ENCODE peak calls at places on chromosomes 5 and 9, in ten cellular contexts. F is Panc1, S is suprapubic skin, C is HL-60, E is transverse colon, O is K562, R is HCT116, M is H1, H is HepG2, G is SK-N-SH. D is an unnamed sample.

GRCh38 chr5:9156282-9156681 is 389.6 kb downstream of the SEMA5A start:
- DNase-seq in F (no peak), S (peak), C (peak), E (no peak), O (no peak), R (no peak), M (peak), H (no peak), G (peak), D (no peak)

GRCh38 chr9:22165144-22165543 is 156.0 kb upstream of the CDKN2B start:
- DNase-seq in F (no peak), S (no peak), C (no peak), E (no peak), O (no peak), R (no peak), M (no peak), H (no peak), G (no peak), D (no peak)

GRCh38 chr5:108728566-108729305 is 19.0 kb upstream of the FER start:
- DNase-seq in F (no peak), S (no peak), C (peak), E (no peak), O (peak), R (no peak), M (no peak), H (no peak), G (peak), D (no peak)

GRCh38 chr5:140025736-140026135 is 17.4 kb downstream of the NRG2 start:
- DNase-seq in F (no peak), S (no peak), C (no peak), E (no peak), O (no peak), R (no peak), M (no peak), H (no peak), G (no peak), D (no peak)

GRCh38 chr5:173758675-173759074 is 129.5 kb upstream of the CPEB4 start:
- DNase-seq in F (no peak), S (no peak), C (no peak), E (no peak), O (no peak), R (no peak), M (no peak), H (no peak), G (no peak), D (no peak)

GRCh38 chr5:111254613-111255012 is 30.4 kb downstream of the CAMK4 start:
- DNase-seq in F (no peak), S (no peak), C (no peak), E (no peak), O (no peak), R (no peak), M (no peak), H (no peak), G (no peak), D (no peak)

GRCh38 chr9:134384811-134385479 is 58.7 kb downstream of the RXRA start:
- DNase-seq in F (no peak), S (no peak), C (no peak), E (no peak), O (no peak), R (no peak), M (no peak), H (no peak), G (no peak), D (no peak)

GRCh38 chr5:163379298-163380155 is 57.9 kb upstream of the CCNG1 start:
- DNase-seq in F (peak), S (no peak), C (peak), E (no peak), O (peak), R (peak), M (no peak), H (peak), G (no peak), D (no peak)

GRCh38 chr5:159230657-159231056 is 21.3 kb upstream of the RNF145 start:
- DNase-seq in F (no peak), S (no peak), C (no peak), E (no peak), O (no peak), R (no peak), M (no peak), H (no peak), G (no peak), D (no peak)

GRCh38 chr9:77019010-77019809 is at the start of gene FOXB2:
- DNase-seq in F (no peak), S (no peak), C (no peak), E (no peak), O (no peak), R (no peak), M (no peak), H (no peak), G (peak), D (no peak)

GRCh38 chr9:130237763-130238524 is 27.6 kb upstream of the HMCN2 start:
- DNase-seq in F (no peak), S (no peak), C (no peak), E (no peak), O (no peak), R (no peak), M (no peak), H (no peak), G (no peak), D (no peak)

GRCh38 chr5:123814796-123815479 is 303.0 kb downstream of the CSNK1G3 start:
- DNase-seq in F (peak), S (no peak), C (no peak), E (no peak), O (no peak), R (no peak), M (no peak), H (no peak), G (peak), D (no peak)

GRCh38 chr5:160787247-160787646 is 64.8 kb downstream of the ATP10B start:
- DNase-seq in F (no peak), S (no peak), C (no peak), E (peak), O (no peak), R (no peak), M (peak), H (peak), G (no peak), D (no peak)

GRCh38 chr5:123180676-123181393 is 91.8 kb downstream of the PRDM6 start:
- DNase-seq in F (no peak), S (no peak), C (no peak), E (no peak), O (no peak), R (no peak), M (no peak), H (no peak), G (no peak), D (no peak)

GRCh38 chr9:117521293-117521692 is 106.4 kb upstream of the ASTN2 start:
- DNase-seq in F (no peak), S (no peak), C (no peak), E (no peak), O (no peak), R (no peak), M (no peak), H (no peak), G (no peak), D (no peak)

GRCh38 chr5:168303398-168304020 is 12.1 kb downstream of the WWC1 start:
- DNase-seq in F (no peak), S (no peak), C (no peak), E (no peak), O (no peak), R (no peak), M (no peak), H (no peak), G (no peak), D (no peak)

GRCh38 chr5:128470663-128471062 is 67.4 kb downstream of the FBN2 start:
- DNase-seq in F (no peak), S (no peak), C (no peak), E (no peak), O (no peak), R (no peak), M (no peak), H (no peak), G (no peak), D (no peak)

GRCh38 chr5:36090033-36090432 is 23.4 kb upstream of the UGT3A2 start:
- DNase-seq in F (no peak), S (no peak), C (no peak), E (no peak), O (no peak), R (peak), M (peak), H (peak), G (peak), D (no peak)

GRCh38 chr9:92481029-92481633 is 1.2 kb downstream of the ASPN start:
- DNase-seq in F (no peak), S (no peak), C (no peak), E (no peak), O (no peak), R (no peak), M (no peak), H (no peak), G (no peak), D (no peak)

GRCh38 chr5:52997424-52997823 is 8.3 kb downstream of the ITGA2 start:
- DNase-seq in F (no peak), S (no peak), C (no peak), E (no peak), O (no peak), R (no peak), M (no peak), H (peak), G (no peak), D (no peak)

GRCh38 chr5:169731221-169731620 is 94.1 kb downstream of the DOCK2 start:
- DNase-seq in F (no peak), S (no peak), C (no peak), E (no peak), O (no peak), R (no peak), M (no peak), H (no peak), G (no peak), D (no peak)

GRCh38 chr5:86909461-86909881 is 291.7 kb downstream of the COX7C start:
- DNase-seq in F (peak), S (no peak), C (no peak), E (no peak), O (no peak), R (no peak), M (no peak), H (no peak), G (no peak), D (no peak)

GRCh38 chr5:42881416-42882109 is 69.9 kb upstream of the SELENOP start:
- DNase-seq in F (no peak), S (no peak), C (no peak), E (no peak), O (no peak), R (no peak), M (no peak), H (no peak), G (no peak), D (no peak)

GRCh38 chr5:146188358-146188757 is 5.9 kb upstream of the LARS1 start:
- DNase-seq in F (peak), S (no peak), C (no peak), E (no peak), O (no peak), R (no peak), M (no peak), H (no peak), G (no peak), D (no peak)

GRCh38 chr9:83167126-83167525 is 104.2 kb upstream of the RASEF start:
- DNase-seq in F (no peak), S (no peak), C (no peak), E (no peak), O (no peak), R (no peak), M (no peak), H (no peak), G (no peak), D (no peak)

GRCh38 chr9:68947015-68947414 is 66.9 kb downstream of the PRKACG start:
- DNase-seq in F (no peak), S (no peak), C (no peak), E (no peak), O (no peak), R (no peak), M (peak), H (no peak), G (no peak), D (no peak)

GRCh38 chr9:126421567-126422428 is 95.2 kb downstream of the MVB12B start:
- DNase-seq in F (no peak), S (peak), C (no peak), E (no peak), O (no peak), R (no peak), M (peak), H (no peak), G (no peak), D (no peak)

GRCh38 chr5:156474251-156474650 is 147.3 kb downstream of the SGCD start:
- DNase-seq in F (no peak), S (peak), C (no peak), E (no peak), O (no peak), R (no peak), M (no peak), H (no peak), G (no peak), D (no peak)

GRCh38 chr5:145479271-145479670 is 355.9 kb downstream of the PRELID2 start:
- DNase-seq in F (no peak), S (no peak), C (no peak), E (no peak), O (no peak), R (no peak), M (no peak), H (no peak), G (no peak), D (no peak)

GRCh38 chr5:54860321-54860720 is 125.1 kb downstream of the ESM1 start:
- DNase-seq in F (no peak), S (no peak), C (no peak), E (no peak), O (no peak), R (no peak), M (no peak), H (no peak), G (no peak), D (no peak)

GRCh38 chr9:34457266-34458012 is 931 bp downstream of the FAM219A start:
- DNase-seq in F (no peak), S (peak), C (no peak), E (peak), O (peak), R (no peak), M (peak), H (no peak), G (peak), D (no peak)

GRCh38 chr5:14134771-14135170 is 8.4 kb upstream of the TRIO start:
- DNase-seq in F (no peak), S (no peak), C (no peak), E (no peak), O (no peak), R (no peak), M (no peak), H (no peak), G (no peak), D (no peak)

GRCh38 chr5:172558076-172558990 is 82.7 kb upstream of the NEURL1B start:
- DNase-seq in F (no peak), S (no peak), C (no peak), E (no peak), O (no peak), R (no peak), M (no peak), H (no peak), G (no peak), D (no peak)

GRCh38 chr5:65199988-65200668 is 281.6 kb downstream of the ADAMTS6 start:
- DNase-seq in F (no peak), S (no peak), C (no peak), E (no peak), O (no peak), R (no peak), M (no peak), H (no peak), G (no peak), D (no peak)

GRCh38 chr9:37174247-37174646 is 53.9 kb downstream of the ZCCHC7 start:
- DNase-seq in F (no peak), S (no peak), C (no peak), E (no peak), O (no peak), R (no peak), M (no peak), H (no peak), G (no peak), D (no peak)

GRCh38 chr5:154860123-154860522 is 1.7 kb downstream of the CNOT8 start:
- DNase-seq in F (no peak), S (no peak), C (peak), E (peak), O (no peak), R (no peak), M (no peak), H (peak), G (no peak), D (no peak)

GRCh38 chr5:154858972-154859950 is 834 bp downstream of the CNOT8 start:
- DNase-seq in F (no peak), S (no peak), C (peak), E (no peak), O (no peak), R (no peak), M (no peak), H (no peak), G (no peak), D (no peak)

GRCh38 chr5:154858251-154858971 is at the start of gene CNOT8:
- DNase-seq in F (peak), S (peak), C (peak), E (peak), O (peak), R (peak), M (peak), H (peak), G (peak), D (no peak)

GRCh38 chr5:154857534-154858250 is 735 bp upstream of the CNOT8 start:
- DNase-seq in F (peak), S (peak), C (peak), E (peak), O (peak), R (peak), M (peak), H (peak), G (peak), D (peak)

GRCh38 chr5:154857091-154857533 is 1.3 kb upstream of the CNOT8 start:
- DNase-seq in F (peak), S (no peak), C (no peak), E (peak), O (no peak), R (no peak), M (no peak), H (no peak), G (no peak), D (no peak)
- TF ChIP-seq POLR2AphosphoS5 in F (no peak), S (no peak), C (no peak), E (no peak), O (no peak), R (no peak), M (no peak), H (no peak), G (no peak), D (no peak)

GRCh38 chr9:27535701-27536118 is 6.1 kb upstream of the MOB3B start:
- DNase-seq in F (no peak), S (no peak), C (no peak), E (no peak), O (peak), R (no peak), M (no peak), H (no peak), G (no peak), D (no peak)

GRCh38 chr9:27534131-27534530 is 4.5 kb upstream of the MOB3B start:
- DNase-seq in F (no peak), S (no peak), C (no peak), E (no peak), O (no peak), R (no peak), M (no peak), H (no peak), G (no peak), D (no peak)

GRCh38 chr9:27537027-27537435 is 7.4 kb upstream of the MOB3B start:
- DNase-seq in F (no peak), S (no peak), C (no peak), E (no peak), O (no peak), R (no peak), M (no peak), H (peak), G (no peak), D (no peak)

GRCh38 chr9:27536168-27536567 is 6.6 kb upstream of the MOB3B start:
- DNase-seq in F (no peak), S (no peak), C (no peak), E (no peak), O (no peak), R (no peak), M (no peak), H (no peak), G (no peak), D (no peak)

GRCh38 chr9:27534658-27535209 is 5.1 kb upstream of the MOB3B start:
- DNase-seq in F (no peak), S (no peak), C (no peak), E (no peak), O (no peak), R (no peak), M (no peak), H (no peak), G (no peak), D (no peak)
- H3K4me3 ChIP-seq in F (no peak), S (no peak), C (no peak), E (no peak), O (no peak), R (no peak), M (no peak), H (no peak), G (no peak), D (no peak)

GRCh38 chr5:67474597-67475238 is 278.1 kb upstream of the CD180 start:
- DNase-seq in F (no peak), S (no peak), C (no peak), E (no peak), O (no peak), R (no peak), M (no peak), H (no peak), G (no peak), D (no peak)

GRCh38 chr5:67478337-67478736 is 281.7 kb upstream of the CD180 start:
- DNase-seq in F (no peak), S (no peak), C (no peak), E (no peak), O (no peak), R (no peak), M (no peak), H (no peak), G (no peak), D (no peak)

GRCh38 chr5:67476531-67476930 is 279.9 kb upstream of the CD180 start:
- DNase-seq in F (no peak), S (no peak), C (no peak), E (no peak), O (no peak), R (no peak), M (no peak), H (no peak), G (no peak), D (no peak)

GRCh38 chr5:67476995-67477394 is 280.4 kb upstream of the CD180 start:
- DNase-seq in F (no peak), S (no peak), C (no peak), E (no peak), O (no peak), R (no peak), M (no peak), H (no peak), G (no peak), D (no peak)

DNA sequence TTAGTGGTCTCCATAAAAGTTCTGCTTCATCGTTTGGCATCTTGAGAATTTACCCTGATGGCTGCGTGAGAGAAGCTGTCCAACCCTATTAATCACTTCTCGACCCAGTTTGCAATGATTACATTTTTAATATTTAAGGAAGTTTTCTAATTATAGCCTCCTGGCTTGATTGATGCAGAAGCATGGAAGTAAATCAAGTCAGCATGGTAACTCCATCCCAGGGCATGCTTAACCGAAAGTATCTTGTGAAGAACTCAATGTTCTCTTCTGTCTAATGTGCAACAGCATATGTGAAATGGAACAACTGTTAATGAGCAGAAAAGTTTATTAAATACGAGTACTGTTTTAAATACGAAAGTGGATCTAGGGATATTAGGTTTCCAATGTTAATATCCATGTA is 278.9 kb upstream of the CD180 start:
- DNase-seq in F (no peak), S (no peak), C (no peak), E (no peak), O (no peak), R (no peak), M (no peak), H (no peak), G (no peak), D (no peak)
- TF ChIP-seq POLR2AphosphoS5 in F (no peak), S (no peak), C (no peak), E (peak), O (no peak), R (no peak), M (no peak), H (no peak), G (no peak), D (no peak)

GRCh38 chr5:16666140-16666860 is 49.5 kb upstream of the RETREG1 start:
- DNase-seq in F (no peak), S (no peak), C (no peak), E (peak), O (no peak), R (no peak), M (no peak), H (no peak), G (no peak), D (no peak)
- H3K4me3 ChIP-seq in F (no peak), S (no peak), C (no peak), E (no peak), O (no peak), R (no peak), M (no peak), H (no peak), G (no peak), D (no peak)

GRCh38 chr5:22926574-22926973 is 73.4 kb upstream of the CDH12 start:
- DNase-seq in F (no peak), S (no peak), C (no peak), E (no peak), O (no peak), R (no peak), M (no peak), H (no peak), G (no peak), D (no peak)
- TF ChIP-seq POLR2AphosphoS5 in F (no peak), S (no peak), C (no peak), E (no peak), O (no peak), R (no peak), M (no peak), H (no peak), G (no peak), D (no peak)